ENCODE peak calls at places on chromosomes 13 and 19, in five cellular contexts. One of them, this sample, is unnamed.

GRCh38 chr13:113897966-113898365 is 34.1 kb upstream of the GAS6 start:
- DNase-seq in right lobe of liver: no peak
- DNase-seq in activated T-cell treated with anti-CD3 and anti-CD28 coated beads for 1 hour: no peak
- DNase-seq in stimulated activated CD8-positive, alpha-beta memory T cell treated with anti-CD3 and anti-CD28 coated beads, Interleukin-4, amount 100 ng/mL, for 48 hours: no peak
- DNase-seq in stimulated activated CD4-positive, alpha-beta T cell treated with anti-CD3 and anti-CD28 coated beads, TNF-alpha, amount 100 ng/mL, for 1 hour: no peak
- DNase-seq in this sample: no peak

GRCh38 chr19:1882786-1883692 is 2.3 kb downstream of the ABHD17A start:
- DNase-seq in right lobe of liver: no peak
- DNase-seq in activated T-cell treated with anti-CD3 and anti-CD28 coated beads for 1 hour: no peak
- DNase-seq in stimulated activated CD8-positive, alpha-beta memory T cell treated with anti-CD3 and anti-CD28 coated beads, Interleukin-4, amount 100 ng/mL, for 48 hours: no peak
- DNase-seq in stimulated activated CD4-positive, alpha-beta T cell treated with anti-CD3 and anti-CD28 coated beads, TNF-alpha, amount 100 ng/mL, for 1 hour: no peak
- DNase-seq in this sample: no peak

GRCh38 chr19:35408284-35409171 is 37.7 kb downstream of the GPR42 start:
- DNase-seq in right lobe of liver: no peak
- DNase-seq in activated T-cell treated with anti-CD3 and anti-CD28 coated beads for 1 hour: no peak
- DNase-seq in stimulated activated CD8-positive, alpha-beta memory T cell treated with anti-CD3 and anti-CD28 coated beads, Interleukin-4, amount 100 ng/mL, for 48 hours: no peak
- DNase-seq in stimulated activated CD4-positive, alpha-beta T cell treated with anti-CD3 and anti-CD28 coated beads, TNF-alpha, amount 100 ng/mL, for 1 hour: no peak
- DNase-seq in this sample: no peak

GRCh38 chr19:926595-927043 is 784 bp downstream of the ARID3A start:
- DNase-seq in right lobe of liver: peak
- DNase-seq in activated T-cell treated with anti-CD3 and anti-CD28 coated beads for 1 hour: no peak
- DNase-seq in stimulated activated CD8-positive, alpha-beta memory T cell treated with anti-CD3 and anti-CD28 coated beads, Interleukin-4, amount 100 ng/mL, for 48 hours: peak
- DNase-seq in stimulated activated CD4-positive, alpha-beta T cell treated with anti-CD3 and anti-CD28 coated beads, TNF-alpha, amount 100 ng/mL, for 1 hour: no peak
- DNase-seq in this sample: no peak

GRCh38 chr19:41700381-41701195 is 7.8 kb upstream of the CEACAM5 start:
- DNase-seq in right lobe of liver: peak
- DNase-seq in activated T-cell treated with anti-CD3 and anti-CD28 coated beads for 1 hour: no peak
- DNase-seq in stimulated activated CD8-positive, alpha-beta memory T cell treated with anti-CD3 and anti-CD28 coated beads, Interleukin-4, amount 100 ng/mL, for 48 hours: no peak
- DNase-seq in stimulated activated CD4-positive, alpha-beta T cell treated with anti-CD3 and anti-CD28 coated beads, TNF-alpha, amount 100 ng/mL, for 1 hour: no peak
- DNase-seq in this sample: no peak

GRCh38 chr19:21586341-21587116 is 81.1 kb downstream of the ZNF429 start:
- DNase-seq in right lobe of liver: peak
- DNase-seq in activated T-cell treated with anti-CD3 and anti-CD28 coated beads for 1 hour: peak
- DNase-seq in stimulated activated CD8-positive, alpha-beta memory T cell treated with anti-CD3 and anti-CD28 coated beads, Interleukin-4, amount 100 ng/mL, for 48 hours: peak
- DNase-seq in stimulated activated CD4-positive, alpha-beta T cell treated with anti-CD3 and anti-CD28 coated beads, TNF-alpha, amount 100 ng/mL, for 1 hour: no peak
- DNase-seq in this sample: no peak

GRCh38 chr13:102928971-102929370 is 83.1 kb downstream of the ERCC5 start:
- DNase-seq in right lobe of liver: no peak
- DNase-seq in activated T-cell treated with anti-CD3 and anti-CD28 coated beads for 1 hour: no peak
- DNase-seq in stimulated activated CD8-positive, alpha-beta memory T cell treated with anti-CD3 and anti-CD28 coated beads, Interleukin-4, amount 100 ng/mL, for 48 hours: no peak
- DNase-seq in stimulated activated CD4-positive, alpha-beta T cell treated with anti-CD3 and anti-CD28 coated beads, TNF-alpha, amount 100 ng/mL, for 1 hour: no peak
- DNase-seq in this sample: no peak

GRCh38 chr13:103002279-103002678 is 63.9 kb downstream of the SLC10A2 start:
- DNase-seq in right lobe of liver: no peak
- DNase-seq in activated T-cell treated with anti-CD3 and anti-CD28 coated beads for 1 hour: no peak
- DNase-seq in stimulated activated CD8-positive, alpha-beta memory T cell treated with anti-CD3 and anti-CD28 coated beads, Interleukin-4, amount 100 ng/mL, for 48 hours: no peak
- DNase-seq in stimulated activated CD4-positive, alpha-beta T cell treated with anti-CD3 and anti-CD28 coated beads, TNF-alpha, amount 100 ng/mL, for 1 hour: no peak
- DNase-seq in this sample: no peak

GRCh38 chr19:36420961-36421748 is 2.7 kb upstream of the ZFP82 start:
- DNase-seq in right lobe of liver: no peak
- DNase-seq in activated T-cell treated with anti-CD3 and anti-CD28 coated beads for 1 hour: no peak
- DNase-seq in stimulated activated CD8-positive, alpha-beta memory T cell treated with anti-CD3 and anti-CD28 coated beads, Interleukin-4, amount 100 ng/mL, for 48 hours: peak
- DNase-seq in stimulated activated CD4-positive, alpha-beta T cell treated with anti-CD3 and anti-CD28 coated beads, TNF-alpha, amount 100 ng/mL, for 1 hour: no peak
- DNase-seq in this sample: peak

GRCh38 chr13:109743706-109744453 is 42.5 kb downstream of the IRS2 start:
- DNase-seq in right lobe of liver: no peak
- DNase-seq in activated T-cell treated with anti-CD3 and anti-CD28 coated beads for 1 hour: no peak
- DNase-seq in stimulated activated CD8-positive, alpha-beta memory T cell treated with anti-CD3 and anti-CD28 coated beads, Interleukin-4, amount 100 ng/mL, for 48 hours: no peak
- DNase-seq in stimulated activated CD4-positive, alpha-beta T cell treated with anti-CD3 and anti-CD28 coated beads, TNF-alpha, amount 100 ng/mL, for 1 hour: no peak
- DNase-seq in this sample: peak

GRCh38 chr19:15863272-15863671 is 34.6 kb downstream of the CYP4F2 start:
- DNase-seq in right lobe of liver: no peak
- DNase-seq in activated T-cell treated with anti-CD3 and anti-CD28 coated beads for 1 hour: no peak
- DNase-seq in stimulated activated CD8-positive, alpha-beta memory T cell treated with anti-CD3 and anti-CD28 coated beads, Interleukin-4, amount 100 ng/mL, for 48 hours: no peak
- DNase-seq in stimulated activated CD4-positive, alpha-beta T cell treated with anti-CD3 and anti-CD28 coated beads, TNF-alpha, amount 100 ng/mL, for 1 hour: no peak
- DNase-seq in this sample: no peak

GRCh38 chr19:52566588-52566987 is 3.5 kb upstream of the ZNF701 start:
- DNase-seq in right lobe of liver: no peak
- DNase-seq in activated T-cell treated with anti-CD3 and anti-CD28 coated beads for 1 hour: no peak
- DNase-seq in stimulated activated CD8-positive, alpha-beta memory T cell treated with anti-CD3 and anti-CD28 coated beads, Interleukin-4, amount 100 ng/mL, for 48 hours: no peak
- DNase-seq in stimulated activated CD4-positive, alpha-beta T cell treated with anti-CD3 and anti-CD28 coated beads, TNF-alpha, amount 100 ng/mL, for 1 hour: no peak
- DNase-seq in this sample: no peak

GRCh38 chr19:43311706-43312105 is 41.8 kb upstream of the CD177 start:
- DNase-seq in right lobe of liver: no peak
- DNase-seq in activated T-cell treated with anti-CD3 and anti-CD28 coated beads for 1 hour: no peak
- DNase-seq in stimulated activated CD8-positive, alpha-beta memory T cell treated with anti-CD3 and anti-CD28 coated beads, Interleukin-4, amount 100 ng/mL, for 48 hours: no peak
- DNase-seq in stimulated activated CD4-positive, alpha-beta T cell treated with anti-CD3 and anti-CD28 coated beads, TNF-alpha, amount 100 ng/mL, for 1 hour: no peak
- DNase-seq in this sample: no peak

GRCh38 chr19:7757358-7757757 is 5.7 kb upstream of the CLEC4M start:
- DNase-seq in right lobe of liver: no peak
- DNase-seq in activated T-cell treated with anti-CD3 and anti-CD28 coated beads for 1 hour: no peak
- DNase-seq in stimulated activated CD8-positive, alpha-beta memory T cell treated with anti-CD3 and anti-CD28 coated beads, Interleukin-4, amount 100 ng/mL, for 48 hours: no peak
- DNase-seq in stimulated activated CD4-positive, alpha-beta T cell treated with anti-CD3 and anti-CD28 coated beads, TNF-alpha, amount 100 ng/mL, for 1 hour: no peak
- DNase-seq in this sample: no peak

GRCh38 chr19:58578430-58578925 is 5.3 kb upstream of the MZF1 start:
- DNase-seq in right lobe of liver: no peak
- DNase-seq in activated T-cell treated with anti-CD3 and anti-CD28 coated beads for 1 hour: no peak
- DNase-seq in stimulated activated CD8-positive, alpha-beta memory T cell treated with anti-CD3 and anti-CD28 coated beads, Interleukin-4, amount 100 ng/mL, for 48 hours: peak
- DNase-seq in stimulated activated CD4-positive, alpha-beta T cell treated with anti-CD3 and anti-CD28 coated beads, TNF-alpha, amount 100 ng/mL, for 1 hour: no peak
- DNase-seq in this sample: no peak

GRCh38 chr13:43865892-43866291 is 13.6 kb downstream of the CCDC122 start:
- DNase-seq in right lobe of liver: no peak
- DNase-seq in activated T-cell treated with anti-CD3 and anti-CD28 coated beads for 1 hour: no peak
- DNase-seq in stimulated activated CD8-positive, alpha-beta memory T cell treated with anti-CD3 and anti-CD28 coated beads, Interleukin-4, amount 100 ng/mL, for 48 hours: no peak
- DNase-seq in stimulated activated CD4-positive, alpha-beta T cell treated with anti-CD3 and anti-CD28 coated beads, TNF-alpha, amount 100 ng/mL, for 1 hour: no peak
- DNase-seq in this sample: peak

GRCh38 chr19:33289261-33289660 is 13.1 kb downstream of the CEBPA start:
- DNase-seq in right lobe of liver: no peak
- DNase-seq in activated T-cell treated with anti-CD3 and anti-CD28 coated beads for 1 hour: no peak
- DNase-seq in stimulated activated CD8-positive, alpha-beta memory T cell treated with anti-CD3 and anti-CD28 coated beads, Interleukin-4, amount 100 ng/mL, for 48 hours: no peak
- DNase-seq in stimulated activated CD4-positive, alpha-beta T cell treated with anti-CD3 and anti-CD28 coated beads, TNF-alpha, amount 100 ng/mL, for 1 hour: no peak
- DNase-seq in this sample: no peak

GRCh38 chr19:9000933-9001332 is 9.3 kb downstream of the MUC16 start:
- DNase-seq in right lobe of liver: no peak
- DNase-seq in activated T-cell treated with anti-CD3 and anti-CD28 coated beads for 1 hour: no peak
- DNase-seq in stimulated activated CD8-positive, alpha-beta memory T cell treated with anti-CD3 and anti-CD28 coated beads, Interleukin-4, amount 100 ng/mL, for 48 hours: no peak
- DNase-seq in stimulated activated CD4-positive, alpha-beta T cell treated with anti-CD3 and anti-CD28 coated beads, TNF-alpha, amount 100 ng/mL, for 1 hour: no peak
- DNase-seq in this sample: no peak

This sample was measured in AG20443.